ENCODE peak calls at places on chromosomes 1 and 21, in four cellular contexts. Q is non-pigmented ciliary epithelial cell, E is ELR, O is RCC 7860. S is an unnamed sample.
A peak's percentile ranks its signal among the peaks of the same experiment; 100 is the strongest.

GRCh38 chr1:155038602-155039307 is 5.1 kb downstream of the DCST1 start:
- DNase-seq in O (peak; percentile 30), Q (no peak), E (peak; percentile 68), S (no peak)

GRCh38 chr1:160997323-160998038 is 23.5 kb downstream of the F11R start:
- DNase-seq in E (peak; percentile 78), O (no peak), Q (peak; percentile 45), S (peak; percentile 79)

GRCh38 chr1:84505167-84506001 is 802 bp upstream of the SPATA1 start:
- DNase-seq in O (peak; percentile 23), E (peak; percentile 71), Q (no peak), S (peak; percentile 60)

GRCh38 chr1:11284784-11285183 is 11.8 kb downstream of the UBIAD1 start:
- DNase-seq in E (no peak), O (no peak), Q (no peak), S (no peak)

GRCh38 chr1:23593556-23594148 is 34.4 kb upstream of the ID3 start:
- DNase-seq in O (no peak), E (peak; percentile 63), Q (no peak), S (peak; percentile 83)

GRCh38 chr1:70284366-70284765 is 63.2 kb downstream of the SRSF11 start:
- DNase-seq in O (no peak), E (no peak), Q (no peak), S (no peak)

GRCh38 chr21:27244796-27245195 is 277.9 kb upstream of the ADAMTS5 start:
- DNase-seq in E (no peak), Q (no peak), O (no peak), S (no peak)

GRCh38 chr1:184691719-184692324 is 62.8 kb downstream of the EDEM3 start:
- DNase-seq in Q (no peak), O (no peak), E (peak; percentile 63), S (peak; percentile 37)

GRCh38 chr1:87089823-87090222 is 175.4 kb downstream of the HS2ST1 start:
- DNase-seq in O (no peak), E (no peak), Q (no peak), S (no peak)

GRCh38 chr1:15355968-15356621 is 53.6 kb upstream of the EFHD2 start:
- DNase-seq in O (peak; percentile 100), Q (peak; percentile 44), E (peak; percentile 93), S (no peak)

GRCh38 chr1:203320546-203321272 is 15.4 kb downstream of the BTG2 start:
- DNase-seq in E (peak; percentile 22), O (no peak), Q (no peak), S (peak; percentile 99)

GRCh38 chr1:53927376-53927881 is 18.1 kb downstream of the IFT25 start:
- DNase-seq in O (no peak), E (no peak), Q (no peak), S (no peak)

GRCh38 chr1:168698453-168698852 is 30.6 kb downstream of the DPT start:
- DNase-seq in Q (no peak), E (no peak), O (no peak), S (no peak)